ENCODE peak calls at places on chromosomes 5 and 9, in seven cellular contexts. One of them, this sample, is unnamed.

GRCh38 chr5:107792940-107793339 is 122.2 kb upstream of the EFNA5 start:
- DNase-seq in endothelial cell of umbilical vein: no peak
- DNase-seq in progenitor cell of endocrine pancreas: no peak
- DNase-seq in GM13977: no peak
- DNase-seq in lower leg skin: no peak
- DNase-seq in Peyer's patch: no peak
- DNase-seq in GM10248: no peak
- DNase-seq in this sample: no peak

GRCh38 chr5:175466700-175467318 is 11.6 kb upstream of the SFXN1 start:
- DNase-seq in GM10248: no peak
- DNase-seq in endothelial cell of umbilical vein: no peak
- DNase-seq in progenitor cell of endocrine pancreas: no peak
- DNase-seq in lower leg skin: no peak
- DNase-seq in Peyer's patch: no peak
- DNase-seq in GM13977: no peak
- DNase-seq in this sample: no peak

GRCh38 chr5:40410231-40410861 is 269.4 kb upstream of the PTGER4 start:
- DNase-seq in Peyer's patch: no peak
- DNase-seq in endothelial cell of umbilical vein: peak
- DNase-seq in progenitor cell of endocrine pancreas: no peak
- DNase-seq in lower leg skin: no peak
- DNase-seq in GM10248: no peak
- DNase-seq in GM13977: no peak
- DNase-seq in this sample: peak

GRCh38 chr5:14400085-14400484 is 181.5 kb upstream of the OTULINL start:
- DNase-seq in progenitor cell of endocrine pancreas: no peak
- DNase-seq in GM13977: no peak
- DNase-seq in Peyer's patch: no peak
- DNase-seq in GM10248: no peak
- DNase-seq in lower leg skin: no peak
- DNase-seq in endothelial cell of umbilical vein: peak
- DNase-seq in this sample: no peak

GRCh38 chr5:15474143-15474719 is 25.7 kb upstream of the FBXL7 start:
- DNase-seq in GM13977: no peak
- DNase-seq in endothelial cell of umbilical vein: no peak
- DNase-seq in GM10248: no peak
- DNase-seq in Peyer's patch: no peak
- DNase-seq in lower leg skin: no peak
- DNase-seq in progenitor cell of endocrine pancreas: no peak
- DNase-seq in this sample: no peak

GRCh38 chr5:67426961-67427630 is 230.5 kb upstream of the CD180 start:
- DNase-seq in progenitor cell of endocrine pancreas: no peak
- DNase-seq in Peyer's patch: no peak
- DNase-seq in lower leg skin: no peak
- DNase-seq in GM13977: no peak
- DNase-seq in endothelial cell of umbilical vein: no peak
- DNase-seq in GM10248: no peak
- DNase-seq in this sample: no peak

GRCh38 chr9:29118555-29118954 is 1545.3 kb upstream of the C9orf72 start:
- DNase-seq in endothelial cell of umbilical vein: no peak
- DNase-seq in lower leg skin: no peak
- DNase-seq in progenitor cell of endocrine pancreas: no peak
- DNase-seq in GM10248: no peak
- DNase-seq in Peyer's patch: no peak
- DNase-seq in GM13977: no peak
- DNase-seq in this sample: no peak

GRCh38 chr9:114046876-114047275 is 31.2 kb downstream of the AMBP start:
- DNase-seq in Peyer's patch: no peak
- DNase-seq in progenitor cell of endocrine pancreas: no peak
- DNase-seq in endothelial cell of umbilical vein: no peak
- DNase-seq in GM13977: no peak
- DNase-seq in GM10248: no peak
- DNase-seq in lower leg skin: no peak
- DNase-seq in this sample: no peak

GRCh38 chr5:168879929-168880328 is 300.8 kb upstream of the PANK3 start:
- DNase-seq in GM13977: peak
- DNase-seq in lower leg skin: no peak
- DNase-seq in progenitor cell of endocrine pancreas: no peak
- DNase-seq in endothelial cell of umbilical vein: peak
- DNase-seq in GM10248: peak
- DNase-seq in Peyer's patch: no peak
- DNase-seq in this sample: peak

GRCh38 chr5:54109931-54110330 is 200.4 kb downstream of the ARL15 start:
- DNase-seq in GM10248: no peak
- DNase-seq in Peyer's patch: no peak
- DNase-seq in endothelial cell of umbilical vein: no peak
- DNase-seq in progenitor cell of endocrine pancreas: no peak
- DNase-seq in GM13977: no peak
- DNase-seq in lower leg skin: no peak
- DNase-seq in this sample: no peak

GRCh38 chr9:27535701-27536118 is 6.1 kb upstream of the MOB3B start:
- DNase-seq in endothelial cell of umbilical vein: no peak
- DNase-seq in lower leg skin: no peak
- DNase-seq in GM10248: no peak
- DNase-seq in Peyer's patch: no peak
- DNase-seq in GM13977: no peak
- DNase-seq in progenitor cell of endocrine pancreas: no peak
- DNase-seq in this sample: peak

GRCh38 chr5:14663734-14664269 is 716 bp upstream of the OTULIN start:
- DNase-seq in lower leg skin: no peak
- DNase-seq in Peyer's patch: no peak
- DNase-seq in GM13977: peak
- DNase-seq in progenitor cell of endocrine pancreas: no peak
- DNase-seq in endothelial cell of umbilical vein: no peak
- DNase-seq in GM10248: peak
- DNase-seq in this sample: peak

GRCh38 chr9:37540634-37541033 is 35.5 kb downstream of the FBXO10 start:
- DNase-seq in progenitor cell of endocrine pancreas: no peak
- DNase-seq in endothelial cell of umbilical vein: no peak
- DNase-seq in Peyer's patch: no peak
- DNase-seq in lower leg skin: no peak
- DNase-seq in GM10248: no peak
- DNase-seq in GM13977: no peak
- DNase-seq in this sample: no peak

GRCh38 chr5:93930098-93930497 is 188.7 kb upstream of the POU5F2 start:
- DNase-seq in Peyer's patch: no peak
- DNase-seq in lower leg skin: no peak
- DNase-seq in progenitor cell of endocrine pancreas: no peak
- DNase-seq in GM10248: no peak
- DNase-seq in endothelial cell of umbilical vein: peak
- DNase-seq in GM13977: no peak
- DNase-seq in this sample: no peak

GRCh38 chr5:126808619-126809018 is 31.7 kb downstream of the LMNB1 start:
- DNase-seq in Peyer's patch: no peak
- DNase-seq in progenitor cell of endocrine pancreas: no peak
- DNase-seq in lower leg skin: no peak
- DNase-seq in GM10248: peak
- DNase-seq in endothelial cell of umbilical vein: peak
- DNase-seq in GM13977: no peak
- DNase-seq in this sample: peak

GRCh38 chr9:81557957-81558791 is 131.2 kb downstream of the TLE1 start:
- DNase-seq in progenitor cell of endocrine pancreas: no peak
- DNase-seq in lower leg skin: no peak
- DNase-seq in Peyer's patch: no peak
- DNase-seq in endothelial cell of umbilical vein: no peak
- DNase-seq in GM10248: no peak
- DNase-seq in GM13977: no peak
- DNase-seq in this sample: no peak

GRCh38 chr9:99824378-99825157 is 2.9 kb downstream of the NR4A3 start:
- DNase-seq in progenitor cell of endocrine pancreas: peak
- DNase-seq in endothelial cell of umbilical vein: peak
- DNase-seq in GM10248: peak
- DNase-seq in lower leg skin: peak
- DNase-seq in Peyer's patch: peak
- DNase-seq in GM13977: peak
- DNase-seq in this sample: peak

GRCh38 chr5:112930082-112930344 is 8.0 kb upstream of the REEP5 start:
- DNase-seq in GM13977: peak
- DNase-seq in progenitor cell of endocrine pancreas: no peak
- DNase-seq in GM10248: peak
- DNase-seq in endothelial cell of umbilical vein: no peak
- DNase-seq in Peyer's patch: no peak
- DNase-seq in lower leg skin: no peak
- DNase-seq in this sample: peak

GRCh38 chr5:42531611-42532010 is 108.4 kb downstream of the GHR start:
- DNase-seq in progenitor cell of endocrine pancreas: no peak
- DNase-seq in lower leg skin: no peak
- DNase-seq in GM10248: no peak
- DNase-seq in Peyer's patch: no peak
- DNase-seq in endothelial cell of umbilical vein: no peak
- DNase-seq in GM13977: no peak
- DNase-seq in this sample: no peak

GRCh38 chr5:150640311-150641005 is at the start of gene SYNPO:
- DNase-seq in GM13977: no peak
- DNase-seq in progenitor cell of endocrine pancreas: no peak
- DNase-seq in GM10248: no peak
- DNase-seq in endothelial cell of umbilical vein: peak
- DNase-seq in Peyer's patch: no peak
- DNase-seq in lower leg skin: peak
- DNase-seq in this sample: no peak

GRCh38 chr9:117644133-117644532 is 60.1 kb upstream of the TLR4 start:
- DNase-seq in GM10248: no peak
- DNase-seq in endothelial cell of umbilical vein: no peak
- DNase-seq in GM13977: no peak
- DNase-seq in Peyer's patch: no peak
- DNase-seq in lower leg skin: no peak
- DNase-seq in progenitor cell of endocrine pancreas: no peak
- DNase-seq in this sample: peak

GRCh38 chr9:127874301-127875216 is 2.9 kb downstream of the AK1 start:
- DNase-seq in Peyer's patch: no peak
- DNase-seq in lower leg skin: no peak
- DNase-seq in GM13977: no peak
- DNase-seq in endothelial cell of umbilical vein: no peak
- DNase-seq in progenitor cell of endocrine pancreas: no peak
- DNase-seq in GM10248: no peak
- DNase-seq in this sample: no peak

GRCh38 chr9:93297659-93298497 is 113.9 kb downstream of the WNK2 start:
- DNase-seq in lower leg skin: peak
- DNase-seq in Peyer's patch: no peak
- DNase-seq in GM13977: no peak
- DNase-seq in progenitor cell of endocrine pancreas: no peak
- DNase-seq in endothelial cell of umbilical vein: no peak
- DNase-seq in GM10248: peak
- DNase-seq in this sample: no peak
- TF ChIP-seq CTCF in lower leg skin: no peak
- TF ChIP-seq CTCF in Peyer's patch: no peak
- TF ChIP-seq CTCF in GM13977: no peak
- TF ChIP-seq CTCF in progenitor cell of endocrine pancreas: no peak
- TF ChIP-seq CTCF in endothelial cell of umbilical vein: no peak
- TF ChIP-seq CTCF in GM10248: no peak
- TF ChIP-seq CTCF in this sample: no peak

DNA sequence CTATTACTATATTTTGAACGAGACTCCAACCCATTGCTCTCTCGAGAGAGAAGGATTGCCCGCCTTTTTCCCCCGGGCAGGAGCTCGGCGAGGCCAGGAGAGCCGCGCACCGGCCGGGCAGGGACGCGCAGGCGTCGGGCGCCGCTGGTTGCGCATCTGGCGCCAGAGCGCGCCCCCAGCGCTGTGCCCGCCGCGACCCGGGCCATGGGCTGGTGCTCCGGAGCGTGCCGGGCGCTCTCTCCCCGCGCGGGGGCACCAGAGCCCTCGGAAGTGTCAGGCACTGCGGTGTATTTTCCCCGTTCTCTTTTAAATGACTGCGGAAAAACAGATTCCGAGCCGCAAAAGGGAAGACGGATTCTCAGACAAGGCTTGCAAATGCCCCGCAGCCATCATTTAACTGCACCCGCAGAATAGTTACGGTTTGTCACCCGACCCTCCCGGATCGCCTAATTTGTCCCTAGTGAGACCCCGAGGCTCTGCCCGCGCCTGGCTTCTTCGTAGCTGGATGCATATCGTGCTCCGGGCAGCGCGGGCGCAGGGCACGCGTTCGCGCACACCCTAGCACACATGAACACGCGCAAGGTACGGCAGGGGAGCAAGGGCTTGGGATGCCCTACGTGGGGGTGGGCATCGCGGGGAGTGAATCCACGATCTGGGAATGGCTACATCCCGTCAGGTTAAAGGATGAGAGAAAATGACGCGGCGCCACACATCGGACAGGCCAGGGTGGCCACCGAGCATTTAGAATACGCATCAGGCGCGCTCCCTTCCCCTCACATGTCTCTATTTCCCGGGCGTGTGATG is 1.1 kb upstream of the NTRK2 start:
- DNase-seq in GM13977: peak
- DNase-seq in Peyer's patch: peak
- DNase-seq in progenitor cell of endocrine pancreas: peak
- DNase-seq in GM10248: peak
- DNase-seq in lower leg skin: peak
- DNase-seq in endothelial cell of umbilical vein: peak
- DNase-seq in this sample: peak
- TF ChIP-seq CTCF in GM13977: peak
- TF ChIP-seq CTCF in Peyer's patch: peak
- TF ChIP-seq CTCF in progenitor cell of endocrine pancreas: peak
- TF ChIP-seq CTCF in GM10248: no peak
- TF ChIP-seq CTCF in lower leg skin: no peak
- TF ChIP-seq CTCF in endothelial cell of umbilical vein: peak
- TF ChIP-seq CTCF in this sample: no peak

GRCh38 chr5:10034008-10034407 is 215.7 kb downstream of the ATPSCKMT start:
- DNase-seq in progenitor cell of endocrine pancreas: no peak
- DNase-seq in Peyer's patch: no peak
- DNase-seq in GM10248: no peak
- DNase-seq in GM13977: no peak
- DNase-seq in endothelial cell of umbilical vein: no peak
- DNase-seq in lower leg skin: peak
- DNase-seq in this sample: no peak

GRCh38 chr5:10031817-10032216 is 217.9 kb downstream of the ATPSCKMT start:
- DNase-seq in GM13977: no peak
- DNase-seq in GM10248: no peak
- DNase-seq in endothelial cell of umbilical vein: no peak
- DNase-seq in lower leg skin: no peak
- DNase-seq in progenitor cell of endocrine pancreas: no peak
- DNase-seq in Peyer's patch: no peak
- DNase-seq in this sample: no peak

GRCh38 chr5:10036136-10036535 is 213.6 kb downstream of the ATPSCKMT start:
- DNase-seq in lower leg skin: no peak
- DNase-seq in progenitor cell of endocrine pancreas: no peak
- DNase-seq in GM10248: no peak
- DNase-seq in endothelial cell of umbilical vein: no peak
- DNase-seq in GM13977: no peak
- DNase-seq in Peyer's patch: no peak
- DNase-seq in this sample: no peak

GRCh38 chr5:10030219-10030831 is 219.4 kb downstream of the ATPSCKMT start:
- DNase-seq in progenitor cell of endocrine pancreas: no peak
- DNase-seq in endothelial cell of umbilical vein: no peak
- DNase-seq in Peyer's patch: no peak
- DNase-seq in GM13977: no peak
- DNase-seq in lower leg skin: no peak
- DNase-seq in GM10248: no peak
- DNase-seq in this sample: no peak
- TF ChIP-seq CTCF in progenitor cell of endocrine pancreas: peak
- TF ChIP-seq CTCF in endothelial cell of umbilical vein: no peak
- TF ChIP-seq CTCF in Peyer's patch: peak
- TF ChIP-seq CTCF in GM13977: peak
- TF ChIP-seq CTCF in lower leg skin: no peak
- TF ChIP-seq CTCF in GM10248: peak
- TF ChIP-seq CTCF in this sample: no peak

DNA sequence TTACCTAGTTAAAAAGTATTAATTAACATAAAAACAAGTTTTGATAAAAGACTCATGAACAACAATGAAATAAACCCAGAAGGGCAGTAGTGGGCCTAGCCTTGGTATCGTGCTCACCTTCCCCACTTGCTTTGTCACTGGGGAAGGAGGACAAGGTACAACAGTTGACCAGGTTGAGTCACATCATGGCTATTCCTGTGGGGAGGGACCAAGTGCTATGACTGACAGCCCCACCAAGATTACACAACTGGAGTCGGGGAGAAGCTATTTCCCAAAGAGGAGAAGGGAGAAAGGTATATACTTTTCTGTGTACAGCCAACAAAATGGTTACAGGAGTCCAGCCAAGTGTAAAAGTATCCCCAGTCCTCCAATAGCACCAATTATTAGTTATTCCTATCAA is 251.3 kb upstream of the RFX3 start:
- DNase-seq in lower leg skin: no peak
- DNase-seq in Peyer's patch: no peak
- DNase-seq in GM10248: no peak
- DNase-seq in progenitor cell of endocrine pancreas: no peak
- DNase-seq in GM13977: no peak
- DNase-seq in endothelial cell of umbilical vein: no peak
- DNase-seq in this sample: no peak
- TF ChIP-seq CTCF in lower leg skin: no peak
- TF ChIP-seq CTCF in Peyer's patch: no peak
- TF ChIP-seq CTCF in GM10248: no peak
- TF ChIP-seq CTCF in progenitor cell of endocrine pancreas: no peak
- TF ChIP-seq CTCF in GM13977: no peak
- TF ChIP-seq CTCF in endothelial cell of umbilical vein: no peak
- TF ChIP-seq CTCF in this sample: no peak